ENCODE peak calls at places on chromosomes 4 and X, in ten cellular contexts. L, V, W, T, O, N, U, G, A and Y are unnamed samples.

GRCh38 chrX:153494541-153495361 is at the start of gene BGN:
- DNase-seq in G (peak), W (peak), A (peak), O (no peak), U (no peak), T (no peak), V (no peak), L (no peak), N (no peak), Y (no peak)

GRCh38 chrX:154135458-154136229 is 8.4 kb upstream of the OPN1LW start:
- DNase-seq in N (no peak), A (peak), V (no peak), W (no peak), O (no peak), L (no peak), T (no peak), G (no peak), U (peak), Y (no peak)

GRCh38 chr4:87270825-87271224 is 50.4 kb upstream of the KLHL8 start:
- DNase-seq in G (no peak), W (no peak), L (no peak), O (no peak), V (no peak), T (no peak), U (no peak), A (no peak), N (no peak), Y (no peak)

GRCh38 chr4:150784305-150784704 is 202.4 kb downstream of the MAB21L2 start:
- DNase-seq in O (no peak), V (no peak), N (no peak), A (no peak), U (no peak), T (no peak), L (no peak), W (no peak), G (no peak), Y (no peak)

GRCh38 chr4:31807036-31807435 is 1086.9 kb downstream of the PCDH7 start:
- DNase-seq in A (no peak), V (no peak), T (no peak), W (no peak), U (no peak), G (peak), L (no peak), O (no peak), N (no peak), Y (peak)

GRCh38 chrX:51461053-51462050 is 35.0 kb downstream of the NUDT11 start:
- DNase-seq in O (no peak), T (peak), A (no peak), U (no peak), L (peak), W (peak), G (peak), V (no peak), N (peak), Y (peak)

GRCh38 chrX:39716401-39716800 is 381.4 kb downstream of the BCOR start:
- DNase-seq in U (no peak), T (no peak), A (no peak), L (no peak), V (no peak), G (no peak), W (no peak), N (no peak), O (no peak), Y (no peak)

GRCh38 chr4:183860726-183861125 is 44.4 kb upstream of the STOX2 start:
- DNase-seq in U (no peak), L (no peak), V (no peak), T (no peak), A (no peak), G (no peak), W (no peak), O (no peak), N (no peak), Y (no peak)

GRCh38 chrX:39677585-39677984 is 420.2 kb downstream of the BCOR start:
- DNase-seq in W (no peak), A (no peak), L (no peak), G (no peak), V (no peak), T (peak), O (no peak), N (no peak), U (no peak), Y (no peak)

GRCh38 chr4:162347492-162348213 is 183.9 kb upstream of the FSTL5 start:
- DNase-seq in A (no peak), G (no peak), V (no peak), L (no peak), O (no peak), N (no peak), T (no peak), U (no peak), W (no peak), Y (no peak)

GRCh38 chrX:97672138-97672537 is 788.4 kb downstream of the RPA4 start:
- DNase-seq in A (no peak), N (no peak), G (no peak), U (no peak), V (no peak), L (no peak), T (no peak), W (no peak), O (no peak), Y (no peak)

GRCh38 chr4:38753021-38753806 is 29.6 kb downstream of the TLR10 start:
- DNase-seq in U (peak), L (peak), G (peak), O (peak), A (peak), W (peak), T (no peak), V (peak), N (peak), Y (peak)

GRCh38 chr4:79083406-79084010 is 144.3 kb upstream of the PAQR3 start:
- DNase-seq in L (no peak), T (no peak), W (no peak), G (peak), A (no peak), V (no peak), U (no peak), O (no peak), N (no peak), Y (peak)

GRCh38 chr4:177351611-177352010 is 41.9 kb downstream of the NEIL3 start:
- DNase-seq in U (no peak), T (no peak), O (no peak), V (no peak), W (no peak), G (no peak), L (no peak), A (no peak), N (no peak), Y (no peak)

GRCh38 chr4:187827631-187828030 is 167.9 kb upstream of the ZFP42 start:
- DNase-seq in A (peak), W (no peak), G (no peak), U (no peak), L (peak), V (no peak), N (no peak), O (no peak), T (no peak), Y (no peak)

GRCh38 chr4:179165862-179166261 is 1723.6 kb upstream of the AGA start:
- DNase-seq in A (no peak), O (no peak), V (no peak), W (no peak), L (no peak), N (no peak), T (no peak), U (no peak), G (no peak), Y (no peak)

GRCh38 chr4:75629239-75629638 is 1.1 kb downstream of the CDKL2 start:
- DNase-seq in L (no peak), N (no peak), A (no peak), V (no peak), O (no peak), U (no peak), T (no peak), W (no peak), G (no peak), Y (no peak)

GRCh38 chrX:65874765-65875164 is 165.1 kb downstream of the VSIG4 start:
- DNase-seq in L (no peak), U (no peak), A (no peak), T (no peak), W (no peak), N (no peak), G (no peak), O (no peak), V (no peak), Y (no peak)

GRCh38 chrX:43141885-43142284 is 363.9 kb upstream of the PPP1R2C start:
- DNase-seq in T (no peak), L (no peak), A (no peak), W (peak), G (no peak), U (no peak), O (no peak), V (no peak), N (no peak), Y (no peak)

GRCh38 chrX:107451754-107452153 is 2.3 kb downstream of the FRMPD3 start:
- DNase-seq in A (no peak), W (no peak), V (no peak), N (no peak), G (no peak), L (no peak), U (no peak), T (peak), O (no peak), Y (no peak)

GRCh38 chr4:75841641-75842520 is 60.4 kb downstream of the PPEF2 start:
- DNase-seq in U (no peak), T (no peak), O (no peak), L (peak), G (peak), A (no peak), N (no peak), V (no peak), W (no peak), Y (no peak)

GRCh38 chr4:147846318-147847135 is 114.6 kb downstream of the ARHGAP10 start:
- DNase-seq in W (no peak), V (no peak), L (no peak), U (no peak), G (no peak), N (no peak), T (no peak), O (no peak), A (no peak), Y (no peak)

GRCh38 chrX:13876652-13877051 is 59.8 kb upstream of the GPM6B start:
- DNase-seq in G (peak), U (peak), O (no peak), T (peak), A (peak), V (no peak), L (peak), N (peak), W (no peak), Y (no peak)

GRCh38 chr4:136680271-136680670 is 852.0 kb downstream of the PCDH18 start:
- DNase-seq in T (no peak), O (no peak), V (no peak), G (peak), U (no peak), W (peak), A (no peak), N (no peak), L (no peak), Y (no peak)

GRCh38 chrX:129781134-129782014 is 1.6 kb downstream of the SASH3 start:
- DNase-seq in L (no peak), N (no peak), O (peak), G (no peak), V (no peak), A (no peak), T (peak), W (no peak), U (no peak), Y (no peak)

GRCh38 chr4:143700420-143701352 is at the start of gene FREM3:
- DNase-seq in A (no peak), V (no peak), U (no peak), O (no peak), N (no peak), L (no peak), W (no peak), T (no peak), G (no peak), Y (no peak)

GRCh38 chrX:74061879-74062278 is 242.1 kb upstream of the ZCCHC13 start:
- DNase-seq in T (no peak), L (no peak), O (no peak), W (no peak), G (no peak), U (no peak), A (no peak), N (no peak), V (no peak), Y (no peak)

GRCh38 chr4:6198278-6198677 is 2.1 kb downstream of the JAKMIP1 start:
- DNase-seq in A (no peak), V (no peak), W (no peak), T (no peak), L (no peak), O (no peak), U (no peak), G (no peak), N (no peak), Y (no peak)

GRCh38 chr4:28723371-28723770 is 1862.7 kb downstream of the STIM2 start:
- DNase-seq in N (no peak), T (no peak), G (no peak), O (no peak), W (no peak), A (no peak), L (no peak), V (no peak), U (no peak), Y (no peak)

DNA sequence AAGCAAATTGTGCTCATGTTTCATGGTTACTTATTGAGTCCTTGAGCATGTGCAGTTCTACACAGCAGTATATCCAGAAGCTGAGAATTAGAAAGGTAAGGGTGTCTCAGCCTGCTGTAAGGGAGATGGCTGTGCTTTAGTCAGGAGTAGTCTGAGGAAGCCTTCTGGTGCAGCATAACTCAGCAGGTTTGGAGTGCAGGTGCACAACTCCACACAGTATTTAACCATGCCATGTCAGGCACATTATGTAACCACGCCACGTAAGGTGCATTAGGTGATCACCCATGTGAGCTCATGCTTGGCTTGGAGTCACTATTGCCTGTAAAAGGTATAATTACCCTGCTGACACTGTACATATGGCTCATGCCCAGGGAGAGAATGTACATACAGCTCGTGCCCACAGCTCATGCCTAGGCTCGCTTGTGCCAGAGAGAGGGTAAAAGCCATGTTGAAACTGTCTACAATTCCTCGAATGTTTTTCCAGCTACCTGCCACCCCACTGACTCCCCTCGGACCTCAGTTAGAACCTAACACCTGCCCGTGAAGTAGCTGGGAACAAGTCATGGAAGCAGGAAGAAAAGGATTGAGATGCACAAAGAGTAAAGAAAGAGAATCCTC is 37.8 kb downstream of the UCHL1 start:
- DNase-seq in V (no peak), O (no peak), U (no peak), A (no peak), N (no peak), G (no peak), W (no peak), L (peak), T (peak), Y (no peak)
- H3K4me3 ChIP-seq in V (no peak), O (no peak), U (no peak), A (no peak), N (no peak), G (no peak), W (no peak), L (no peak), T (no peak), Y (no peak)

GRCh38 chr4:118833192-118833820 is 2.6 kb downstream of the SEC24D start:
- DNase-seq in U (no peak), L (no peak), O (no peak), T (no peak), G (no peak), V (no peak), A (no peak), W (no peak), N (no peak), Y (no peak)
- H3K4me3 ChIP-seq in U (no peak), L (no peak), O (no peak), T (peak), G (no peak), V (no peak), A (no peak), W (no peak), N (peak), Y (peak)

GRCh38 chrX:120016068-120016441 is 61.4 kb downstream of the RHOXF2B start:
- DNase-seq in L (no peak), N (no peak), V (no peak), O (no peak), A (no peak), T (no peak), G (no peak), W (no peak), U (no peak), Y (no peak)
- H3K4me3 ChIP-seq in L (peak), N (no peak), V (no peak), O (peak), A (no peak), T (no peak), G (no peak), W (no peak), U (no peak), Y (no peak)

GRCh38 chr4:53963786-53964185 is 100.6 kb downstream of the CHIC2 start:
- DNase-seq in T (peak), O (no peak), A (no peak), W (peak), N (no peak), U (no peak), V (no peak), L (no peak), G (no peak), Y (no peak)
- H3K4me3 ChIP-seq in T (peak), O (no peak), A (no peak), W (no peak), N (no peak), U (no peak), V (no peak), L (no peak), G (no peak), Y (no peak)

DNA sequence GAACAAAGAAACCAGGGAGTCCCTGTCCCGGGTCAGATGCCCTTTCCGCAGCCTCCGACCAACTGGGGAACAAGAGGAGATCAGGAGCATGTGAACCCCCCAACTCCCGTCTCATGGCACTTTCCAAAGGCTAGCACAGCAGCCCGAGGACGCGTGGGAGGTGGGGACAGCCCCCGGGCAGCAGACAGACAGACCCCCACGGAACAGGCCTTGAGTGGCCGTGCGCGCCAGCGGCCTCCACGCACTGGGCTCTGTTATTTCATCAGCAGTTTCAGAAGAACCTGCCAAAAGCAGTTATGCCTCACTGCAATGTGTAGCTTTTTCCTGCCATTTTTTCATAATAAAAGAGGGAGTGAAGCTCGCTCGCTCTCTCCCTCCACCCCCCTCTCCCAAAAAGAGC is 349 bp upstream of the FGF16 start:
- DNase-seq in W (no peak), V (no peak), A (no peak), N (peak), O (no peak), T (no peak), L (no peak), G (no peak), U (no peak), Y (no peak)
- H3K4me3 ChIP-seq in W (peak), V (no peak), A (no peak), N (peak), O (peak), T (no peak), L (no peak), G (peak), U (peak), Y (no peak)

GRCh38 chr4:171948038-171948437 is 134.8 kb downstream of the GALNTL6 start:
- DNase-seq in L (no peak), T (no peak), N (no peak), O (no peak), G (no peak), W (no peak), A (no peak), U (no peak), V (no peak), Y (no peak)

DNA sequence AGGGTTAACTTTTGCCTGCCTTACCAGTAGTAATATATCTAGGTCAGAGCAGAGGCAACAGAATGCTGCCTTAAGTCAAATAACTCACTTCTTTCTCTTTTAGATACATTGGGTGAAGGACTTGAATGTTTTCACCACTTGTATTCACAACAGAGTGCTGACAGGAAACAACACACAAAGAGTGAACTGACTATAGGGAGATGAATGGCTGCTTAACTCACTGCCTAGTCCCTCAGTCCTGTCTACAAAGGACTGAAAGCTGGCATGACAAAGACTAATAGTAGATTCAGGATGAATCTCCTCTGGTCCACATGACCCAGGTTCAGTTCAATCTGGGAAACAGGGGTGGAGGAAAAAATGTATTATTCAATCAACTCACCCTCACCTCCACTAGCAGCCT is 134.2 kb downstream of the GALNTL6 start:
- DNase-seq in O (no peak), V (no peak), G (no peak), A (no peak), L (no peak), N (no peak), W (no peak), U (no peak), T (no peak), Y (no peak)
- H3K4me3 ChIP-seq in O (no peak), V (no peak), G (no peak), A (no peak), L (no peak), N (no peak), W (no peak), U (no peak), T (no peak), Y (no peak)

GRCh38 chr4:110629780-110630500 is 7.1 kb upstream of the PITX2 start:
- DNase-seq in L (no peak), T (no peak), G (no peak), O (no peak), U (no peak), A (no peak), N (no peak), W (no peak), V (no peak), Y (no peak)

GRCh38 chr4:110632506-110633357 is 9.9 kb upstream of the PITX2 start:
- DNase-seq in O (no peak), V (no peak), T (no peak), N (no peak), L (no peak), A (no peak), U (no peak), W (no peak), G (no peak), Y (no peak)

GRCh38 chr4:110633358-110634319 is 10.8 kb upstream of the PITX2 start:
- DNase-seq in A (no peak), O (no peak), L (no peak), V (no peak), G (no peak), N (peak), W (no peak), U (no peak), T (no peak), Y (no peak)

GRCh38 chr4:110630621-110631402 is 7.9 kb upstream of the PITX2 start:
- DNase-seq in O (no peak), N (no peak), T (no peak), L (no peak), G (no peak), A (no peak), V (no peak), U (no peak), W (no peak), Y (no peak)

DNA sequence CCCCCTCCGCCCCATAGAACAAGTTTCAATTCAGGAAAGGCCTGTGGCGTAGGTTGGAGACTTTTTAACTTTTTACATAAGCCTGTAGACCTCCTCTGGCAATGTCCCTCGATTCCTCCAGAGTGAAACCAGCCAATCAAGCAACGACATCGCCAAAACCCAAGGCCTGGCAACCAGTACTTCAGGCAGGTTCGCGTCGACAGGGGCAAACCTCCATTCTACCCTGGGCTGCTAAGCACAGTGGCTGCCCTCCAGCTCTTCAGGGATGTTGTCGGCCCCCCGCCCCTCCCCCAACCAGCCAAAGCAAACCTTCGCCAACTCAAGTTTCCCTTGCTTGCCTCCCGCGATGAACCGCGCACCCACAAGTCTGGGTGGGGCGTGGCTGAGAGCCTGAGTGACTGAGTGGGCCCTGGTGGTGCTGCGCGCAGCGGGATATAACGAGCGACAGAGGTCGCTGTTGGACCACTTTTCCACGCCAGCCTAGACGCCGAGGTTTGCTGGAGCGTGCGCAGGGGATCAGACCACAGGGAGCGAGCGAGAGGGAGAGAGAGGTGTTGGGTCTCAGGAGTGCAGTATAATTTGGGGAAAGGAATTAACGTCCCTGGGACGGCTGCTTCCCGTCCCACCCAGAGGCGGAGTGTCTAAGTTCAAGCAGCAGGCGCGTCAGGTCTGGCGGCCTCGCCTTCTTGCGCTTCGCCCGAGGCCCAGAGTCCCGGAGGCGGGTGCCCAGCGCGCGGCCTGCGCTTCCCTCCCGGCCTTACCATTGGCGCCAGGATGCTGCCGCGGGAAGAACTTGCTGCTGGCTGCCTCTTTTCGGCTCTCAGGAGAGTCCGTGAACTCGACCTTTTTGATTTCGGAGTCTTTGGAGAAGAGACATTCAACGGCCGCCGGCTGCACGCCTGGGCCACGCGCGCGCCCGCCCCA is 9.0 kb upstream of the PITX2 start:
- DNase-seq in L (peak), A (peak), O (peak), U (peak), W (peak), N (peak), T (peak), V (peak), G (peak), Y (peak)
- H3K4me3 ChIP-seq in L (peak), A (peak), O (peak), U (peak), W (peak), N (peak), T (no peak), V (peak), G (peak), Y (peak)

GRCh38 chr4:48194986-48195773 is 61.1 kb upstream of the TXK start:
- DNase-seq in L (no peak), A (no peak), N (peak), W (peak), U (no peak), G (peak), O (no peak), T (no peak), V (no peak), Y (no peak)
- H3K4me3 ChIP-seq in L (no peak), A (no peak), N (no peak), W (no peak), U (no peak), G (no peak), O (no peak), T (no peak), V (no peak), Y (no peak)